ENCODE peak calls at places on chromosomes 4 and X, in ten cellular contexts. One of them, this sample, is unnamed.

GRCh38 chr4:111618908-111619307 is 526.3 kb upstream of the FAM241A start:
- DNase-seq in NCI-H1092 treated with DMSO at 0.1 percent for 48 hours: no peak
- DNase-seq in left cardiac atrium: no peak
- DNase-seq in Calu3: no peak
- DNase-seq in activated CD4-positive, alpha-beta T cell treated with anti-CD3 and anti-CD28 coated beads for 1 hour: no peak
- DNase-seq in HFFc6: no peak
- DNase-seq in COR-L47: no peak
- DNase-seq in osteoblast: no peak
- DNase-seq in SK-N-SH: no peak
- DNase-seq in lower lobe of right lung: no peak
- DNase-seq in this sample: no peak

GRCh38 chr4:43337707-43338106 is 445.2 kb downstream of the GRXCR1 start:
- DNase-seq in NCI-H1092 treated with DMSO at 0.1 percent for 48 hours: no peak
- DNase-seq in left cardiac atrium: no peak
- DNase-seq in Calu3: no peak
- DNase-seq in activated CD4-positive, alpha-beta T cell treated with anti-CD3 and anti-CD28 coated beads for 1 hour: no peak
- DNase-seq in HFFc6: no peak
- DNase-seq in COR-L47: no peak
- DNase-seq in osteoblast: no peak
- DNase-seq in SK-N-SH: no peak
- DNase-seq in lower lobe of right lung: no peak
- DNase-seq in this sample: no peak

GRCh38 chrX:120111611-120112010 is 4.1 kb downstream of the RHOXF1 start:
- DNase-seq in NCI-H1092 treated with DMSO at 0.1 percent for 48 hours: no peak
- DNase-seq in left cardiac atrium: no peak
- DNase-seq in Calu3: no peak
- DNase-seq in activated CD4-positive, alpha-beta T cell treated with anti-CD3 and anti-CD28 coated beads for 1 hour: no peak
- DNase-seq in HFFc6: no peak
- DNase-seq in COR-L47: no peak
- DNase-seq in osteoblast: no peak
- DNase-seq in SK-N-SH: no peak
- DNase-seq in lower lobe of right lung: no peak
- DNase-seq in this sample: no peak

GRCh38 chrX:48472225-48472624 is 2.2 kb upstream of the SLC38A5 start:
- DNase-seq in NCI-H1092 treated with DMSO at 0.1 percent for 48 hours: no peak
- DNase-seq in left cardiac atrium: no peak
- DNase-seq in Calu3: no peak
- DNase-seq in activated CD4-positive, alpha-beta T cell treated with anti-CD3 and anti-CD28 coated beads for 1 hour: no peak
- DNase-seq in HFFc6: no peak
- DNase-seq in COR-L47: no peak
- DNase-seq in osteoblast: peak; percentile 53
- DNase-seq in SK-N-SH: peak; percentile 11
- DNase-seq in lower lobe of right lung: no peak
- DNase-seq in this sample: no peak

GRCh38 chr4:98828801-98829200 is 100.1 kb downstream of the EIF4E start:
- DNase-seq in NCI-H1092 treated with DMSO at 0.1 percent for 48 hours: no peak
- DNase-seq in left cardiac atrium: no peak
- DNase-seq in Calu3: peak; percentile 12
- DNase-seq in activated CD4-positive, alpha-beta T cell treated with anti-CD3 and anti-CD28 coated beads for 1 hour: peak; percentile 8
- DNase-seq in HFFc6: peak; percentile 23
- DNase-seq in COR-L47: no peak
- DNase-seq in osteoblast: no peak
- DNase-seq in SK-N-SH: peak; percentile 5
- DNase-seq in lower lobe of right lung: no peak
- DNase-seq in this sample: no peak

GRCh38 chr4:67087897-67088296 is 457.4 kb downstream of the CENPC start:
- DNase-seq in NCI-H1092 treated with DMSO at 0.1 percent for 48 hours: peak; percentile 31
- DNase-seq in left cardiac atrium: peak; percentile 35
- DNase-seq in Calu3: peak; percentile 42
- DNase-seq in activated CD4-positive, alpha-beta T cell treated with anti-CD3 and anti-CD28 coated beads for 1 hour: no peak
- DNase-seq in HFFc6: no peak
- DNase-seq in COR-L47: no peak
- DNase-seq in osteoblast: no peak
- DNase-seq in SK-N-SH: peak; percentile 10
- DNase-seq in lower lobe of right lung: no peak
- DNase-seq in this sample: no peak

GRCh38 chrX:103608305-103608963 is 671 bp downstream of the TCEAL3 start:
- DNase-seq in NCI-H1092 treated with DMSO at 0.1 percent for 48 hours: peak; percentile 35
- DNase-seq in left cardiac atrium: peak; percentile 28
- DNase-seq in Calu3: peak; percentile 8
- DNase-seq in activated CD4-positive, alpha-beta T cell treated with anti-CD3 and anti-CD28 coated beads for 1 hour: no peak
- DNase-seq in HFFc6: no peak
- DNase-seq in COR-L47: no peak
- DNase-seq in osteoblast: no peak
- DNase-seq in SK-N-SH: peak; percentile 30
- DNase-seq in lower lobe of right lung: peak; percentile 51
- DNase-seq in this sample: no peak

GRCh38 chrX:129908636-129909035 is 2.7 kb downstream of the UTP14A start:
- DNase-seq in NCI-H1092 treated with DMSO at 0.1 percent for 48 hours: no peak
- DNase-seq in left cardiac atrium: no peak
- DNase-seq in Calu3: no peak
- DNase-seq in activated CD4-positive, alpha-beta T cell treated with anti-CD3 and anti-CD28 coated beads for 1 hour: no peak
- DNase-seq in HFFc6: no peak
- DNase-seq in COR-L47: no peak
- DNase-seq in osteoblast: no peak
- DNase-seq in SK-N-SH: no peak
- DNase-seq in lower lobe of right lung: no peak
- DNase-seq in this sample: no peak

GRCh38 chr4:146073517-146073916 is 102.0 kb upstream of the LSM6 start:
- DNase-seq in NCI-H1092 treated with DMSO at 0.1 percent for 48 hours: no peak
- DNase-seq in left cardiac atrium: no peak
- DNase-seq in Calu3: no peak
- DNase-seq in activated CD4-positive, alpha-beta T cell treated with anti-CD3 and anti-CD28 coated beads for 1 hour: no peak
- DNase-seq in HFFc6: no peak
- DNase-seq in COR-L47: no peak
- DNase-seq in osteoblast: no peak
- DNase-seq in SK-N-SH: no peak
- DNase-seq in lower lobe of right lung: no peak
- DNase-seq in this sample: no peak

GRCh38 chr4:186702297-186702696 is 21.4 kb downstream of the FAT1 start:
- DNase-seq in NCI-H1092 treated with DMSO at 0.1 percent for 48 hours: no peak
- DNase-seq in left cardiac atrium: no peak
- DNase-seq in Calu3: no peak
- DNase-seq in activated CD4-positive, alpha-beta T cell treated with anti-CD3 and anti-CD28 coated beads for 1 hour: no peak
- DNase-seq in HFFc6: no peak
- DNase-seq in COR-L47: no peak
- DNase-seq in osteoblast: no peak
- DNase-seq in SK-N-SH: no peak
- DNase-seq in lower lobe of right lung: no peak
- DNase-seq in this sample: no peak

GRCh38 chr4:1981251-1982055 is 27.3 kb downstream of the NELFA start:
- DNase-seq in NCI-H1092 treated with DMSO at 0.1 percent for 48 hours: no peak
- DNase-seq in left cardiac atrium: no peak
- DNase-seq in Calu3: no peak
- DNase-seq in activated CD4-positive, alpha-beta T cell treated with anti-CD3 and anti-CD28 coated beads for 1 hour: no peak
- DNase-seq in HFFc6: no peak
- DNase-seq in COR-L47: no peak
- DNase-seq in osteoblast: peak; percentile 83
- DNase-seq in SK-N-SH: peak; percentile 67
- DNase-seq in lower lobe of right lung: no peak
- DNase-seq in this sample: no peak

GRCh38 chrX:143121471-143121870 is 95.7 kb downstream of the SPANXN4 start:
- DNase-seq in NCI-H1092 treated with DMSO at 0.1 percent for 48 hours: peak; percentile 98
- DNase-seq in left cardiac atrium: no peak
- DNase-seq in Calu3: no peak
- DNase-seq in activated CD4-positive, alpha-beta T cell treated with anti-CD3 and anti-CD28 coated beads for 1 hour: no peak
- DNase-seq in HFFc6: no peak
- DNase-seq in COR-L47: peak; percentile 85
- DNase-seq in osteoblast: no peak
- DNase-seq in SK-N-SH: no peak
- DNase-seq in lower lobe of right lung: no peak
- DNase-seq in this sample: no peak

GRCh38 chrX:16278927-16279326 is 111.6 kb downstream of the MAGEB17 start:
- DNase-seq in NCI-H1092 treated with DMSO at 0.1 percent for 48 hours: peak; percentile 29
- DNase-seq in left cardiac atrium: no peak
- DNase-seq in Calu3: no peak
- DNase-seq in activated CD4-positive, alpha-beta T cell treated with anti-CD3 and anti-CD28 coated beads for 1 hour: no peak
- DNase-seq in HFFc6: no peak
- DNase-seq in COR-L47: no peak
- DNase-seq in osteoblast: no peak
- DNase-seq in SK-N-SH: no peak
- DNase-seq in lower lobe of right lung: no peak
- DNase-seq in this sample: no peak

GRCh38 chr4:182752158-182752910 is 164.9 kb downstream of the DCTD start:
- DNase-seq in NCI-H1092 treated with DMSO at 0.1 percent for 48 hours: no peak
- DNase-seq in left cardiac atrium: no peak
- DNase-seq in Calu3: no peak
- DNase-seq in activated CD4-positive, alpha-beta T cell treated with anti-CD3 and anti-CD28 coated beads for 1 hour: no peak
- DNase-seq in HFFc6: peak; percentile 89
- DNase-seq in COR-L47: no peak
- DNase-seq in osteoblast: peak; percentile 72
- DNase-seq in SK-N-SH: no peak
- DNase-seq in lower lobe of right lung: no peak
- DNase-seq in this sample: no peak

GRCh38 chr4:67746797-67747495 is 7.2 kb downstream of the GNRHR start:
- DNase-seq in NCI-H1092 treated with DMSO at 0.1 percent for 48 hours: peak; percentile 11
- DNase-seq in left cardiac atrium: no peak
- DNase-seq in Calu3: no peak
- DNase-seq in activated CD4-positive, alpha-beta T cell treated with anti-CD3 and anti-CD28 coated beads for 1 hour: no peak
- DNase-seq in HFFc6: peak; percentile 45
- DNase-seq in COR-L47: peak; percentile 39
- DNase-seq in osteoblast: no peak
- DNase-seq in SK-N-SH: peak; percentile 17
- DNase-seq in lower lobe of right lung: no peak
- DNase-seq in this sample: no peak